ENCODE peak calls at places on chromosome 19, in five cellular contexts. E is suprapubic skin, W is IMR-90, F is upper lobe of left lung, M is cardiac muscle cell. T is an unnamed sample. For H3K27me3 and H3K9me3, the result is how much of the 10 kb centered on the place peaks cover.

GRCh38 chr19:18729933-18730530 is 46.6 kb downstream of the CRTC1 start:
- DNase-seq in E (no peak), W (no peak), F (no peak), M (no peak), T (no peak)

GRCh38 chr19:48194041-48194871 is 23.8 kb downstream of the ZSWIM9 start:
- DNase-seq in E (no peak), W (peak), F (peak), M (peak), T (peak)

GRCh38 chr19:33580645-33581037 is 41.1 kb upstream of the CHST8 start:
- DNase-seq in E (no peak), W (no peak), F (no peak), M (no peak), T (no peak)

GRCh38 chr19:35153701-35154534 is 617 bp upstream of the FXYD5 start:
- DNase-seq in E (peak), W (no peak), F (peak), M (peak), T (peak)

GRCh38 chr19:51799311-51799997 is 4.5 kb downstream of the FPR3 start:
- DNase-seq in E (peak), W (peak), F (peak), M (peak), T (no peak)

GRCh38 chr19:33470686-33471085 is 50.9 kb downstream of the PEPD start:
- DNase-seq in E (no peak), W (no peak), F (no peak), M (no peak), T (no peak)

GRCh38 chr19:8641908-8642547 is 11.6 kb downstream of the NFILZ start:
- DNase-seq in E (no peak), W (peak), F (no peak), M (peak), T (no peak)

GRCh38 chr19:41861098-41861768 is 1.2 kb downstream of the RPS19 start:
- DNase-seq in E (no peak), W (no peak), F (no peak), M (no peak), T (no peak)

GRCh38 chr19:31317098-31317497 is 32.1 kb downstream of the TSHZ3 start:
- DNase-seq in E (no peak), W (no peak), F (peak), M (no peak), T (no peak)

GRCh38 chr19:34220472-34221063 is 33.8 kb upstream of the GARRE1 start:
- DNase-seq in E (no peak), W (peak), F (no peak), M (peak), T (peak)

GRCh38 chr19:5313307-5313706 is 27.3 kb downstream of the PTPRS start:
- DNase-seq in E (no peak), W (no peak), F (no peak), M (no peak), T (no peak)

GRCh38 chr19:1805401-1806183 is 6.5 kb downstream of the ATP8B3 start:
- DNase-seq in E (peak), W (no peak), F (peak), M (no peak), T (no peak)

GRCh38 chr19:4061178-4061682 is 5.5 kb downstream of the ZBTB7A start:
- DNase-seq in E (peak), W (no peak), F (peak), M (peak), T (peak)

GRCh38 chr19:56155124-56155687 is 14.1 kb downstream of the ZNF444 start:
- DNase-seq in E (no peak), W (no peak), F (peak), M (peak), T (no peak)

GRCh38 chr19:39449116-39449797 is 3.9 kb downstream of the SUPT5H start:
- DNase-seq in E (no peak), W (no peak), F (no peak), M (no peak), T (no peak)

GRCh38 chr19:15248648-15249559 is 16.7 kb upstream of the EPHX3 start:
- DNase-seq in E (no peak), W (peak), F (peak), M (peak), T (no peak)

GRCh38 chr19:41936416-41936850 is 8.2 kb upstream of the ERFL start:
- DNase-seq in E (no peak), W (no peak), F (no peak), M (no peak), T (no peak)

GRCh38 chr19:21851596-21852345 is 15.8 kb upstream of the ZNF43 start:
- DNase-seq in E (peak), W (peak), F (peak), M (peak), T (peak)

GRCh38 chr19:18833141-18833476 is 1.4 kb downstream of the UPF1 start:
- DNase-seq in E (no peak), W (no peak), F (no peak), M (no peak), T (no peak)

DNA sequence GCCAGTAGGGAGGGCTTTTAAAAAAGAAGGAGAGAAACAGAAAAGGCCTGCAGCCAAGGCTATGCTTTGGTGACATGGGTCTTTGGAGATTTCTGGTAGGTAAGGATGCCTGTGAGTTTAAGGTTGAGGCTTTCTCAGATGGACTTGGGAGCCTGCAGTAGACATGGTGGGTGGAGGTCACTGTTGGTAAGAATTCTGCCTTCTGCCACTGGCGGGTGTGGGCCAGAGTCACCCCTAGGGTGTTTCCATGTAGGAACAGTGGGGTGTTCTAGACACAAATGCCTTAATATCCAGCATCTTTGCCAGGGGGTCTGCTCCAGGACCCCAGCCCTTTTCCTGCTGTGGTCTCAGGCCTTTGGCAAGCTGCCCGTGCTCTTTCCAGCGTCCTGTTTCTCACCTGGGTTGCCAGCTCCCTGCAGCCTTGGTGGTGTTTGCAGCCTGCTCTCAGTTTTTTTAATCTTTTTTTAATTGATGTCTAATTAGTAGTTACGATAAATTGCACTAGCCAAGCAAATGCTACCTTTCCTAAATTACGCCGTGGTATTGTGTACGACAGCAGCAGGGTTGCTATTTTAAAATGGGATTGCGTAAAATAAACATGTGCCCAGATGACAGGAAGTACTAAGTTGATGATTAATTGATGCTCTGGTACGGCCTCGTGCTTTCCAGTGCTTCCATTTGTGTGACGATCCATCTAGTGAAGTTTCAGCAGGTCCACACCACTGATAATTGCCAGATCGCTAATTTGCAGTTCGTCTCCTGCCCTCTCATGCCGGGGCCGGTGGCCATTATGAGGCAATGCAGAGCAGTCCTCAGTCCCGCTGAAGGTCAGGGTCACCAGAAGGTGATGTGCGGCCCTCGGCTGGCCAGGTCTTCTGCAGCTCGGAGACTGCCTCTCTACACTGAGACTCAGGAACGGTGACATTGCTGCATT is 35.3 kb upstream of the NPAS1 start:
- DNase-seq in E (no peak), W (peak), F (no peak), M (peak), T (no peak)
- H3K27ac ChIP-seq in E (no peak), W (no peak), F (peak), M (peak), T (no peak)

DNA sequence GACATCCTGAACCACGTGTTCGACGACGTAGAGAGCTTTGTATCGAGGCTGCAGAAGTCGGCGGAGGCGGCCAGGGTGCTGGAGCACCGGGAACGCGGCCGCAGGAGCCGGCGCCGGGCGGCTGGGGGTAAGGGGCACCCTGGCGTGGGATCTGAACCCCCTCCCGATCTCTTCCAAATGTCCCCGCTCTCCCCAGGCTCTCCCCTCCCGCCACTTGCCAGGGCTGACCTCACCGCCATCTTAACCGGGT is 6.0 kb downstream of the EPS8L1 start:
- DNase-seq in E (no peak), W (no peak), F (no peak), M (no peak), T (no peak)
- H3K27me3 ChIP-seq in E (half or more), W (half or more), F (under half), M (half or more), T (half or more)

GRCh38 chr19:10555613-10555979 is 10.2 kb downstream of the KRI1 start:
- DNase-seq in E (no peak), W (no peak), F (no peak), M (no peak), T (no peak)
- H3K9me3 ChIP-seq in E (under half), W (under half), F (under half), M (under half), T (under half)

GRCh38 chr19:49636230-49636932 is 3.6 kb downstream of the RRAS start:
- DNase-seq in E (no peak), W (no peak), F (peak), M (no peak), T (no peak)
- H3K27ac ChIP-seq in E (no peak), W (no peak), F (peak), M (no peak), T (no peak)

DNA sequence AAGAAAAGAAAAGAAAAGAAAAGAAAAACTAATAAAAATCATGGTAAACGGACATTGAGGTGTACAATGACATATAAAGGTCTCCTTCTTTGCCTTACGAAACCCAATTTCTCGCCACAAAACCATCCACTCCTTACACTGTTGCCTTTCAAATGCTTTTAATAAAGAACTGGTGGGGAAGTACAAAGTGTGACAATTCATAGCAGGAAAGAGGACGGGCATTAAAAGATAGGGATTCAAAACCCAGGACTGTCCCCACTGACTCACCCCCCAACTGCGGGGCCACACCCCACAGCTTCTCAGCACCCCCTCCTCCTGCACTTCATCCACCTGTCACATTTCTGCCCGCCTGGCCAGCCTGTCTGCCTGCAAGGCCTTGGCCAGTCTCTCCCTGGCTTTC is 2.4 kb downstream of the MBD3L2B start:
- DNase-seq in E (no peak), W (no peak), F (no peak), M (no peak), T (no peak)
- H3K27me3 ChIP-seq in E (under half), W (under half), F (under half), M (under half), T (under half)

GRCh38 chr19:23904406-23904805 is 10.3 kb upstream of the ZNF726 start:
- DNase-seq in E (no peak), W (no peak), F (no peak), M (no peak), T (no peak)
- H3K9me3 ChIP-seq in E (under half), W (under half), F (under half), M (under half), T (under half)

T was measured in CD4-positive, alpha-beta T cell.